ENCODE peak calls at places on chromosomes 11 and 22, in five cellular contexts. V is HCT116, W is cardiac muscle cell, T is gastrocnemius medialis, R is lung. A is an unnamed sample.

GRCh38 chr11:73230931-73231330 is 12.8 kb downstream of the P2RY2 start:
- DNase-seq in R (no peak), T (no peak), W (no peak), V (no peak), A (no peak)

GRCh38 chr11:10716543-10717259 is 23.1 kb upstream of the IRAG1 start:
- DNase-seq in R (no peak), V (no peak), T (no peak), W (no peak), A (no peak)

GRCh38 chr11:23569134-23569533 is 708.9 kb upstream of the CCDC179 start:
- DNase-seq in T (no peak), R (no peak), W (no peak), V (no peak), A (no peak)

GRCh38 chr11:4882543-4882942 is 843 bp downstream of the OR51T1 start:
- DNase-seq in W (no peak), T (no peak), V (no peak), R (no peak), A (no peak)

GRCh38 chr11:46367244-46367915 is 14.1 kb upstream of the MDK start:
- DNase-seq in T (no peak), V (no peak), W (peak; percentile 75), R (peak; percentile 62), A (peak; percentile 75)

GRCh38 chr11:76233936-76234703 is 27.8 kb upstream of the WNT11 start:
- DNase-seq in T (peak; percentile 48), W (no peak), V (no peak), R (peak; percentile 53), A (peak; percentile 15)

GRCh38 chr22:32850591-32851517 is 49.3 kb downstream of the TIMP3 start:
- DNase-seq in W (no peak), T (peak; percentile 69), R (peak; percentile 54), V (no peak), A (peak; percentile 48)

GRCh38 chr11:84887055-84887629 is 740.0 kb downstream of the DLG2 start:
- DNase-seq in R (no peak), T (no peak), V (no peak), W (no peak), A (peak; percentile 47)

GRCh38 chr11:122242731-122243130 is 126.7 kb upstream of the BLID start:
- DNase-seq in R (no peak), W (no peak), V (no peak), T (no peak), A (no peak)

GRCh38 chr22:24230911-24231656 is 13.8 kb downstream of the GGT5 start:
- DNase-seq in V (no peak), R (peak; percentile 65), W (peak; percentile 36), T (no peak), A (no peak)

GRCh38 chr11:75429902-75430691 is 2.9 kb downstream of the KLHL35 start:
- DNase-seq in W (peak; percentile 83), R (peak; percentile 66), V (no peak), T (no peak), A (peak; percentile 87)

GRCh38 chr11:65502274-65502851 is 3.5 kb downstream of the MALAT1 start:
- DNase-seq in W (no peak), V (no peak), T (no peak), R (no peak), A (peak; percentile 60)

GRCh38 chr11:117200813-117201515 is 1.8 kb downstream of the TAGLN start:
- DNase-seq in R (no peak), W (no peak), T (no peak), V (no peak), A (peak; percentile 34)

GRCh38 chr22:39173050-39173706 is 20.7 kb upstream of the CBX7 start:
- DNase-seq in V (no peak), R (no peak), T (no peak), W (no peak), A (no peak)

GRCh38 chr11:5674391-5674790 is 10.5 kb downstream of the TRIM5 start:
- DNase-seq in W (no peak), T (no peak), R (no peak), V (no peak), A (no peak)

GRCh38 chr11:27882066-27882697 is 181.9 kb upstream of the BDNF start:
- DNase-seq in R (no peak), W (no peak), T (no peak), V (peak; percentile 52), A (peak; percentile 36)

GRCh38 chr11:27218498-27219038 is 144.4 kb downstream of the CCDC34 start:
- DNase-seq in R (no peak), V (no peak), T (no peak), W (no peak), A (peak; percentile 84)

GRCh38 chr11:134277176-134278001 is 1.2 kb downstream of the GLB1L3 start:
- DNase-seq in T (no peak), W (no peak), R (no peak), V (no peak), A (peak; percentile 2)

GRCh38 chr11:33448461-33449130 is 191.4 kb downstream of the HIPK3 start:
- DNase-seq in T (no peak), R (no peak), W (no peak), V (no peak), A (no peak)

GRCh38 chr11:120013325-120014250 is 124.3 kb downstream of the TRIM29 start:
- DNase-seq in R (no peak), T (no peak), V (peak; percentile 37), W (peak; percentile 73), A (no peak)

GRCh38 chr22:19995611-19996339 is 20.8 kb downstream of the ARVCF start:
- DNase-seq in W (no peak), R (no peak), T (no peak), V (no peak), A (peak; percentile 84)

GRCh38 chr11:74605403-74605802 is 13.0 kb downstream of the POLD3 start:
- DNase-seq in T (no peak), W (no peak), V (no peak), R (no peak), A (no peak)

GRCh38 chr11:3219281-3219892 is 774 bp upstream of the MRGPRG start:
- DNase-seq in W (no peak), T (no peak), V (no peak), R (no peak), A (no peak)

GRCh38 chr11:44409071-44409470 is 99.1 kb upstream of the ALX4 start:
- DNase-seq in W (no peak), V (no peak), R (no peak), T (no peak), A (no peak)

GRCh38 chr22:19419464-19420178 is 11.9 kb downstream of the HIRA start:
- DNase-seq in R (no peak), T (no peak), V (no peak), W (peak; percentile 12), A (no peak)

GRCh38 chr11:38411149-38411548 is 1813.1 kb upstream of the RAG2 start:
- DNase-seq in T (no peak), V (no peak), W (no peak), R (no peak), A (no peak)

GRCh38 chr22:36107436-36107835 is 53.1 kb downstream of the APOL3 start:
- DNase-seq in V (no peak), R (no peak), T (no peak), W (no peak), A (no peak)

GRCh38 chr11:127059286-127060200 is 59.0 kb upstream of the KIRREL3 start:
- DNase-seq in T (no peak), R (no peak), W (no peak), V (no peak), A (no peak)

GRCh38 chr22:30406400-30406799 is 9.6 kb downstream of the SEC14L2 start:
- DNase-seq in T (no peak), W (no peak), R (no peak), V (no peak), A (no peak)

GRCh38 chr11:31702966-31703365 is 108.2 kb downstream of the PAX6 start:
- DNase-seq in T (no peak), W (no peak), R (no peak), V (no peak), A (no peak)

GRCh38 chr11:72764503-72764902 is 12.3 kb upstream of the ARAP1 start:
- DNase-seq in T (no peak), W (no peak), V (no peak), R (peak; percentile 64), A (no peak)

GRCh38 chr11:64121637-64122410 is 44.1 kb downstream of the MACROD1 start:
- DNase-seq in T (no peak), W (no peak), V (no peak), R (no peak), A (peak; percentile 39)

DNA sequence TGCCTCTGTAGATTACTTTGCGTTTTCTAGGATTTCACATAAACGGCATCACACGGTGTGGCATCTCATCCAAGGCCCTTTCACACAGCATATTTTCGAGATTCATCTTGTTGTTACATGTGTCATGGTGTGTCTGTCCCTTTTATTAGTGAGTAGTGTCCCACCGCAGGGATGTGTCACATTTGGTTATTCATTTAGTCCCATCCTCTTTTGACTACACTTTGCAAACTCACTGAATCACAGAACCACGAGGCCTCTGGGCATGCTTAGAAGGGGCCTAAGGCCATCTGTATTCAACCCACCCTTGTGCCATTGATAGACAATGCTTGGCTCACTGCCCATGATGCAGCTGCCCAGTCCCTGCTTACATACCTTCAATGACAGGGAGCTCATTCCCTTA is 4.2 kb upstream of the RAC2 start:
- DNase-seq in R (no peak), T (no peak), V (no peak), W (no peak), A (no peak)
- H3K4me3 ChIP-seq in R (no peak overlapping the region), T (no peak overlapping the region), V (no peak overlapping the region), W (no peak overlapping the region), A (no peak overlapping the region)

GRCh38 chr11:105647780-105648179 is 37.9 kb downstream of the GRIA4 start:
- DNase-seq in W (no peak), R (no peak), T (no peak), V (no peak), A (no peak)
- H3K4me1 ChIP-seq in W (peaks cover 3% of the 10 kb centered on the region), R (no peaks in the 10 kb centered on the region), T (no peaks in the 10 kb centered on the region), V (no peaks in the 10 kb centered on the region), A (no peaks in the 10 kb centered on the region)

GRCh38 chr11:29755474-29755873 is 261.4 kb downstream of the KCNA4 start:
- DNase-seq in V (no peak), R (no peak), W (no peak), T (no peak), A (no peak)
- H3K9me3 ChIP-seq in V (no peaks in the 10 kb centered on the region), R (no peaks in the 10 kb centered on the region), W (no peaks in the 10 kb centered on the region), T (no peaks in the 10 kb centered on the region), A (no peaks in the 10 kb centered on the region)

DNA sequence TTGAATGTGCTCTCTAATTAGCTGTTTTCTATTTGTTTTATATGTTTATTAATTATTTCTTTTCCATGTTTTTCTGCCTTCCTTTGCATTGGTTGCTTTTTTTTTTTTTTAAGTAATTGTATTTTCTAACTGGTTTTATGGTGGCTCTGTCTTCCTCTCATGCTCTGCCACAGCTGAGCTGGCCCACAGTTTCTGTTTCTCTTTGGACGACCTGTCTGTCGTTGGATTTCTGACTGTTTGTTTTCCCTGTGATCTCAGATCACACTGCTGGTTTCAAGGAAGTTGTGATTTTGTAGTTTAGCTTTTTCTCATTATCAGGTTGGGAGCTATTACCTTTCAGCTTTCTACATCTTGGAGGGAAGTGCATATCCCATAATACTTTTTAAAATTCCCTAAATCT is 15.9 kb upstream of the OR6M1 start:
- DNase-seq in V (no peak), W (no peak), R (no peak), T (no peak), A (no peak)
- H3K4me3 ChIP-seq in V (no peak overlapping the region), W (no peak overlapping the region), R (no peak overlapping the region), T (no peak overlapping the region), A (no peak overlapping the region)